ENCODE peak calls at places on chromosome 3, in four cellular contexts. One of them, this sample, is unnamed. For H3K4me1, the result is how much of the 10 kb centered on the place peaks cover.

GRCh38 chr3:76429536-76430177 is 610.2 kb upstream of the ROBO2 start:
- DNase-seq in left ventricle myocardium inferior: no peak
- DNase-seq in RWPE2: no peak
- DNase-seq in PC-3: no peak
- DNase-seq in this sample: no peak

GRCh38 chr3:122077293-122078234 is 22.4 kb downstream of the CD86 start:
- DNase-seq in PC-3: no peak
- DNase-seq in RWPE2: no peak
- DNase-seq in left ventricle myocardium inferior: no peak
- DNase-seq in this sample: no peak

GRCh38 chr3:152071924-152072323 is 196.8 kb upstream of the MBNL1 start:
- DNase-seq in left ventricle myocardium inferior: no peak
- DNase-seq in PC-3: peak
- DNase-seq in RWPE2: no peak
- DNase-seq in this sample: no peak

GRCh38 chr3:128328546-128329458 is 137.9 kb downstream of the DNAJB8 start:
- DNase-seq in PC-3: no peak
- DNase-seq in RWPE2: no peak
- DNase-seq in left ventricle myocardium inferior: no peak
- DNase-seq in this sample: peak

GRCh38 chr3:160003520-160004128 is 15.0 kb downstream of the IL12A start:
- DNase-seq in left ventricle myocardium inferior: peak
- DNase-seq in PC-3: peak
- DNase-seq in RWPE2: no peak
- DNase-seq in this sample: peak

GRCh38 chr3:7385635-7386034 is 524.7 kb downstream of the GRM7 start:
- DNase-seq in PC-3: no peak
- DNase-seq in RWPE2: no peak
- DNase-seq in left ventricle myocardium inferior: no peak
- DNase-seq in this sample: no peak

GRCh38 chr3:50347187-50347813 is 1.8 kb upstream of the ZMYND10 start:
- DNase-seq in RWPE2: no peak
- DNase-seq in left ventricle myocardium inferior: peak
- DNase-seq in PC-3: peak
- DNase-seq in this sample: peak

GRCh38 chr3:24400015-24400414 is 94.6 kb downstream of the THRB start:
- DNase-seq in PC-3: no peak
- DNase-seq in RWPE2: no peak
- DNase-seq in left ventricle myocardium inferior: no peak
- DNase-seq in this sample: no peak

GRCh38 chr3:138359137-138359536 is 10.8 kb downstream of the MRAS start:
- DNase-seq in PC-3: no peak
- DNase-seq in RWPE2: no peak
- DNase-seq in left ventricle myocardium inferior: no peak
- DNase-seq in this sample: no peak

GRCh38 chr3:190585771-190586630 is 72.1 kb downstream of the IL1RAP start:
- DNase-seq in RWPE2: peak
- DNase-seq in PC-3: peak
- DNase-seq in left ventricle myocardium inferior: no peak
- DNase-seq in this sample: peak

GRCh38 chr3:71652786-71653419 is 69.4 kb upstream of the FOXP1 start:
- DNase-seq in left ventricle myocardium inferior: no peak
- DNase-seq in RWPE2: no peak
- DNase-seq in PC-3: peak
- DNase-seq in this sample: peak
- TF ChIP-seq CTCF in left ventricle myocardium inferior: peak
- TF ChIP-seq CTCF in RWPE2: peak
- TF ChIP-seq CTCF in PC-3: peak
- TF ChIP-seq CTCF in this sample: peak

GRCh38 chr3:188390775-188391443 is 237.0 kb downstream of the LPP start:
- DNase-seq in left ventricle myocardium inferior: no peak
- DNase-seq in RWPE2: no peak
- DNase-seq in PC-3: no peak
- DNase-seq in this sample: no peak
- H3K4me3 ChIP-seq in left ventricle myocardium inferior: no peak
- H3K4me3 ChIP-seq in RWPE2: no peak
- H3K4me3 ChIP-seq in PC-3: no peak
- H3K4me3 ChIP-seq in this sample: no peak

GRCh38 chr3:63975705-63976104 is 47.6 kb downstream of the PSMD6 start:
- DNase-seq in PC-3: no peak
- DNase-seq in RWPE2: no peak
- DNase-seq in left ventricle myocardium inferior: peak
- DNase-seq in this sample: no peak

GRCh38 chr3:63973406-63973805 is 49.9 kb downstream of the PSMD6 start:
- DNase-seq in left ventricle myocardium inferior: no peak
- DNase-seq in RWPE2: no peak
- DNase-seq in PC-3: no peak
- DNase-seq in this sample: no peak

GRCh38 chr3:63976166-63976861 is 47.0 kb downstream of the PSMD6 start:
- DNase-seq in RWPE2: no peak
- DNase-seq in PC-3: peak
- DNase-seq in left ventricle myocardium inferior: no peak
- DNase-seq in this sample: no peak

GRCh38 chr3:63972987-63973386 is 50.3 kb downstream of the PSMD6 start:
- DNase-seq in RWPE2: no peak
- DNase-seq in left ventricle myocardium inferior: no peak
- DNase-seq in PC-3: no peak
- DNase-seq in this sample: no peak

DNA sequence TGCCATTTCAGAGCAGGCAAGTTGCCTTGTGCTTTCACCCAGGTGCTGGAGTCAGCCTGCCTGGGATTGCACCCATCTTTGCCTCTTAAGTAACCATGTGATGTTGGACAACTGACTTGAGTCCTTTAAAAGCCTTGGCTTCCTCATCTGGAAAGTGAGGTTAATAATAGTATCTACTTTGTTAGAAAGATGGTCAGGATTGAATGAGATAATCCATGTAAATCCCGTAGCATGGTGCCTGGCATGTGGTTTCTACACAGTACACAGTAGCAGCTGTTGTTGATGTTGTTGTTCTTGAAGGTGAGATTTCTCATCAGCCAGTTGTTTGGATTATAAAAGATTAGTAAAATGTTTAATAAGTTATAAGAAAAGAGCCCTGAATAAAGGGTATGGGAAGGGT is 48.8 kb downstream of the PSMD6 start:
- DNase-seq in RWPE2: no peak
- DNase-seq in left ventricle myocardium inferior: no peak
- DNase-seq in PC-3: no peak
- DNase-seq in this sample: no peak
- H3K4me1 ChIP-seq in RWPE2: under half
- H3K4me1 ChIP-seq in left ventricle myocardium inferior: half or more
- H3K4me1 ChIP-seq in PC-3: under half
- H3K4me1 ChIP-seq in this sample: under half

DNA sequence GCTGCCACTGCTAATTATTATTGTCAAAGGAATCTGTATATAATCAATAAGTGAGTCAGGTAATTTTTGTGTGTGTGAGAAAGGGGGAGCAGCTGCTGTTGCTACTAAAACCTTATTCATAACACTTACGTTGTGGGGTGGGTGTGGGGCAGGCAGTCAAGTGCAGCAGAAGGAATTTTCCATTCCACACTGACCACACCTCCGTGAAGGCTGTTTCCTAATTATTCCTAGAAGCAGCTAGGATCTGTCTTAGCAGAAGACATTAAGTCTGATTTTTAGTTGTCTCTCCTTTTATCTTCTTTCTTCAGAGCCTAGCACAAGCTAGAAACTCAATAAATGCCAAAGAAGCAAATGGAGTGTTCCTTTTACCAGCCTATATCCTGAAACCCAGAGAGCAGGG is 4.0 kb upstream of the U2SURP start:
- DNase-seq in left ventricle myocardium inferior: no peak
- DNase-seq in PC-3: no peak
- DNase-seq in RWPE2: no peak
- DNase-seq in this sample: no peak
- TF ChIP-seq CTCF in left ventricle myocardium inferior: no peak
- TF ChIP-seq CTCF in PC-3: no peak
- TF ChIP-seq CTCF in RWPE2: no peak
- TF ChIP-seq CTCF in this sample: no peak